ENCODE peak calls at places on chromosomes 11 and 22, in four cellular contexts. N is RWPE1, A is brain microvascular endothelial cell, O is A549. W is an unnamed sample.

GRCh38 chr11:71129624-71130023 is 122.8 kb downstream of the SHANK2 start:
- DNase-seq in A (no peak), O (no peak), N (peak; percentile 67), W (no peak)

GRCh38 chr11:66267039-66267378 is 1.4 kb upstream of the RAB1B start:
- DNase-seq in O (peak; percentile 32), N (no peak), A (no peak), W (no peak)

GRCh38 chr11:66328036-66328306 is 8.3 kb downstream of the RIN1 start:
- DNase-seq in N (no peak), A (no peak), O (no peak), W (no peak)

GRCh38 chr22:25110596-25110845 is 89.1 kb upstream of the CRYBB3 start:
- DNase-seq in O (no peak), N (no peak), A (no peak), W (peak; percentile 2)

GRCh38 chr11:72226701-72227100 is 2.1 kb downstream of the INPPL1 start:
- DNase-seq in N (no peak), O (no peak), A (no peak), W (no peak)

GRCh38 chr22:46084376-46084775 is 66.0 kb upstream of the PPARA start:
- DNase-seq in A (no peak), O (no peak), N (no peak), W (no peak)

GRCh38 chr11:131302831-131303230 is 67.6 kb upstream of the NTM start:
- DNase-seq in A (no peak), O (no peak), N (no peak), W (no peak)

GRCh38 chr11:56103210-56103737 is at the start of gene OR8H2:
- DNase-seq in A (no peak), N (no peak), O (no peak), W (no peak)

GRCh38 chr11:44574620-44575287 is 9.3 kb downstream of the CD82 start:
- DNase-seq in N (peak; percentile 64), A (peak; percentile 92), O (no peak), W (no peak)

GRCh38 chr11:118980191-118980881 is 8.8 kb downstream of the FOXR1 start:
- DNase-seq in N (no peak), O (no peak), A (no peak), W (no peak)

GRCh38 chr11:77580712-77581337 is 8.9 kb upstream of the AQP11 start:
- DNase-seq in O (peak; percentile 61), A (no peak), N (no peak), W (no peak)

GRCh38 chr11:32891657-32892354 is 805 bp upstream of the QSER1 start:
- DNase-seq in A (no peak), O (no peak), N (no peak), W (no peak)

GRCh38 chr11:64007629-64008282 is 21.5 kb downstream of the OTUB1 start:
- DNase-seq in N (no peak), A (no peak), O (peak; percentile 86), W (no peak)

GRCh38 chr11:117829369-117829725 is 4.8 kb upstream of the FXYD2 start:
- DNase-seq in O (no peak), A (no peak), N (no peak), W (no peak)
- H3K27ac ChIP-seq in O (peak overlapping the region; percentile 80), A (no peak overlapping the region), N (no peak overlapping the region), W (no peak overlapping the region)

GRCh38 chr22:27454807-27455450 is 346.6 kb downstream of the MN1 start:
- DNase-seq in A (no peak), O (no peak), N (no peak), W (no peak)

GRCh38 chr22:27453688-27454087 is 347.9 kb downstream of the MN1 start:
- DNase-seq in O (no peak), A (no peak), N (no peak), W (no peak)

GRCh38 chr22:27459955-27460354 is 341.6 kb downstream of the MN1 start:
- DNase-seq in O (no peak), N (no peak), A (no peak), W (no peak)

GRCh38 chr22:27460596-27461347 is 340.8 kb downstream of the MN1 start:
- DNase-seq in N (no peak), A (no peak), O (no peak), W (no peak)

GRCh38 chr22:27456696-27457503 is 344.7 kb downstream of the MN1 start:
- DNase-seq in A (peak; percentile 93), N (peak; percentile 90), O (peak; percentile 57), W (no peak)
- H3K27ac ChIP-seq in A (peak overlapping the region; percentile 94), N (peak overlapping the region; percentile 92), O (peak overlapping the region; percentile 80), W (no peak overlapping the region)

GRCh38 chr11:289145-289705 is 299 bp downstream of the PGGHG start:
- DNase-seq in O (no peak), A (no peak), N (no peak), W (no peak)
- H3K27ac ChIP-seq in O (peak overlapping the region; percentile 96), A (no peak overlapping the region), N (peak overlapping the region; percentile 59), W (peak overlapping the region; percentile 86)

GRCh38 chr11:121802542-121802941 is 313.5 kb downstream of the BLID start:
- DNase-seq in O (no peak), N (no peak), A (no peak), W (no peak)
- H3K27ac ChIP-seq in O (no peak overlapping the region), N (no peak overlapping the region), A (no peak overlapping the region), W (no peak overlapping the region)

DNA sequence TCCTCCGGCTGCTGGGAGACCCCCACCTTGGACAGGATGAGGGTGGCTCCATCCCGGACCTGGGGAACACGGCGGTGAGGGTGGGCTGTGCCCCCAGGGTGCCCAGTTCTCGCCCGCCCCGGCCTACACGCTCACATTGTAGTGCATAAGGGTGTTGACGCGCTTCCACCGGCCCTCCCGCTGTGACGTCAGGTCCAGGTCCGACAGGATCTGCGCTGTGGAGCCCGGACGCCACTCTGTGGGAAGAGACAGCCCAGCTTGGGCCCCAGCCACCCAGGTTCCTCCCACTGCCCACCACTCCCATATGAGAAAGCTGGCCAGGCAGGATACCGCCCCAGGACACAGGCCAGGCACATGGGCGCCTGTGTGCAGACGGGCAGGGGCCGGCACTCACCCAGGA is 8.3 kb upstream of the MAPK11 start:
- DNase-seq in A (no peak), O (no peak), N (no peak), W (no peak)
- H3K27ac ChIP-seq in A (no peak overlapping the region), O (no peak overlapping the region), N (peak overlapping the region; percentile 91), W (no peak overlapping the region)

GRCh38 chr11:105045897-105046296 is 762 bp upstream of the CARD16 start:
- DNase-seq in O (no peak), N (no peak), A (no peak), W (no peak)
- H3K27ac ChIP-seq in O (peak overlapping the region; percentile 43), N (no peak overlapping the region), A (peak overlapping the region; percentile 35), W (no peak overlapping the region)

GRCh38 chr11:85027346-85027745 is 599.8 kb downstream of the DLG2 start:
- DNase-seq in A (no peak), O (no peak), N (no peak), W (no peak)

GRCh38 chr11:85028329-85029101 is 598.6 kb downstream of the DLG2 start:
- DNase-seq in O (no peak), A (no peak), N (no peak), W (no peak)

DNA sequence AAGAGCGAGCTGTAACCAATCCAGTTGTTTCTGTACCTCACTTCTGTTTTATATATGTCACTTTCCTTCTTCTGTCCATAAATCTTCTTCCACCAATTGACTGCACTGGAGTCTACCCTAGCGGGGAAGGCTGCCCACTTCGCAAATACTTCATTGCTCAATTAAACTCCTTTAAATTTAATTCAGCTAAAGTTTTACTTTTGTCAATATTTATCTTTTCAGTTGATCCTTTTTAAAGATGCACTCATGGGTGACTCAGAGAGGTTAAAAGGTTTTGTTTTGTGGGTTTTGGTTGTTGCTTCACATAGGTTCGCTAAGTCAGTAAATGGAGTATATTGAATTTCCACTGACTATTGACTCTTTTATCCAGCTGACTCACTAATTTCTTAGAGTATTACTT is 597.2 kb downstream of the DLG2 start:
- DNase-seq in N (peak; percentile 1), O (peak; percentile 11), A (peak; percentile 28), W (no peak)
- H3K27ac ChIP-seq in N (no peak overlapping the region), O (no peak overlapping the region), A (no peak overlapping the region), W (no peak overlapping the region)

GRCh38 chr11:26442131-26442530 is 110.2 kb downstream of the ANO3 start:
- DNase-seq in O (peak; percentile 18), N (peak; percentile 2), A (peak; percentile 1), W (no peak)

GRCh38 chr11:26439854-26440253 is 107.9 kb downstream of the ANO3 start:
- DNase-seq in N (no peak), A (no peak), O (no peak), W (no peak)

DNA sequence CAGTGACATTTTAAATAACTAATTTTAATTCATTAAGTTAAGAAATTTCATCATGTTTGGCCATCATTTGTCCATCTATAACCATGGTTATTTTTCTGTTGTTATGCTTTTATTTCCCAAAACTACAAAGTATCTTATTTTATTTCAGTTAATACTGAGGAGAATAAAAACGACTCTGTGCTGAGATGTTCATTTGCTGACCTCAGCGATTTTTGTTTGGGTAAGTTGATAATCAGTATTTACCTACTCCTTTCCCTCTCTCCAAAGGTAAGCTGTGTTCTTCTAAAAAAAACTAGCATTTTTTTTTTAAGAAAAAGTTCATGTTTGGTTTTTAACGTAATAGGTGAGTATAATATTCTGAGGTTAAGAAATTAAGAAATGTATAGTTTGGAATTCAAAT is 111.7 kb downstream of the ANO3 start:
- DNase-seq in N (no peak), A (no peak), O (no peak), W (no peak)
- H3K27ac ChIP-seq in N (no peak overlapping the region), A (no peak overlapping the region), O (no peak overlapping the region), W (no peak overlapping the region)

DNA sequence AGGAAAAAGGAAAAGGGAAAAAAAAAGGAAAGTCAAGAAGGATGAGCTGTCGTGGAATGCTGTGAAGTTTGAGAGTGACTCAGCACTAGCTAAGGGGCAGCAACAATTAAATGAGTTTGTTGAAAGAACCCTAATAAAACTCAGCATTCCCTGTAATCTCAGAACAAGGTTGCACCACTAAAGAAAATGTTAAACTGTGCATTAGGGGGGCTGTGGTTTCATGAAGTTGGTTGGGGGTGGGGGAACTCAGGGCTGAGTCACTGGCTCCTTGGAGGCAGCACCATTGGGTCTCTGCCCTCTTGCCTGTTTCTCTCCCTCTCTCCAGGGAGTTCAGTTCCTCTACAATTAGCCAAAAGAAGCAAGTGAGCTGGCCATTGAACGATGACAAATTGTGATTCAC is 64.4 kb upstream of the BLID start:
- DNase-seq in O (peak; percentile 69), A (peak; percentile 96), N (peak; percentile 78), W (peak; percentile 95)
- H3K27ac ChIP-seq in O (peak overlapping the region; percentile 91), A (peak overlapping the region; percentile 92), N (peak overlapping the region; percentile 87), W (peak overlapping the region; percentile 89)